ENCODE peak calls at places on chromosomes 2 and 18, in five cellular contexts. J is HepG2; C is effector memory CD4-positive, alpha-beta T cell; P is heart right ventricle; Y is testis. F is an unnamed sample.

GRCh38 chr2:39492095-39492590 is 55.1 kb upstream of the MAP4K3 start:
- DNase-seq in J (peak; percentile 94), C (no peak), P (no peak), Y (no peak), F (peak; percentile 53)

GRCh38 chr2:152661076-152661475 is 56.2 kb downstream of the PRPF40A start:
- DNase-seq in J (peak; percentile 18), C (no peak), P (no peak), Y (no peak), F (no peak)

GRCh38 chr2:171248205-171248662 is 87.5 kb upstream of the TLK1 start:
- DNase-seq in J (no peak), C (no peak), P (no peak), Y (no peak), F (peak; percentile 25)

GRCh38 chr18:6729247-6730091 is at the start of gene ARHGAP28:
- DNase-seq in J (no peak), C (no peak), P (peak; percentile 79), Y (peak; percentile 86), F (peak; percentile 85)

GRCh38 chr2:12169721-12170120 is 423.3 kb downstream of the LPIN1 start:
- DNase-seq in J (no peak), C (no peak), P (peak; percentile 77), Y (peak; percentile 38), F (no peak)

GRCh38 chr18:55287935-55288868 is 299.8 kb downstream of the TCF4 start:
- DNase-seq in J (no peak), C (no peak), P (no peak), Y (no peak), F (no peak)

GRCh38 chr2:11482473-11483031 is 16.6 kb upstream of the E2F6 start:
- DNase-seq in J (no peak), C (no peak), P (no peak), Y (peak; percentile 56), F (no peak)

GRCh38 chr2:215358891-215359575 is 47.2 kb downstream of the ATIC start:
- DNase-seq in J (no peak), C (no peak), P (no peak), Y (no peak), F (no peak)

GRCh38 chr18:40821596-40822243 is 1133.3 kb upstream of the PIK3C3 start:
- DNase-seq in J (no peak), C (no peak), P (no peak), Y (no peak), F (no peak)

GRCh38 chr18:23194969-23195957 is 60.0 kb downstream of the CABLES1 start:
- DNase-seq in J (no peak), C (no peak), P (no peak), Y (no peak), F (no peak)

GRCh38 chr2:169141713-169142352 is 72.5 kb downstream of the DHRS9 start:
- DNase-seq in J (peak; percentile 46), C (peak; percentile 46), P (peak; percentile 51), Y (peak; percentile 80), F (peak; percentile 63)

GRCh38 chr18:12597775-12598174 is 60.1 kb downstream of the SPIRE1 start:
- DNase-seq in J (peak; percentile 84), C (no peak), P (peak; percentile 15), Y (no peak), F (no peak)

GRCh38 chr18:74512321-74513053 is 16.3 kb downstream of the CNDP2 start:
- DNase-seq in J (no peak), C (no peak), P (no peak), Y (peak; percentile 34), F (no peak)

GRCh38 chr2:8138923-8139667 is 542.8 kb upstream of the ID2 start:
- DNase-seq in J (peak; percentile 99), C (no peak), P (no peak), Y (no peak), F (no peak)

GRCh38 chr2:154570501-154570900 is 128.0 kb upstream of the KCNJ3 start:
- DNase-seq in J (no peak), C (no peak), P (no peak), Y (no peak), F (no peak)

GRCh38 chr2:37582371-37582770 is 89.1 kb downstream of the CDC42EP3 start:
- DNase-seq in J (no peak), C (no peak), P (no peak), Y (no peak), F (no peak)

GRCh38 chr2:238881353-238882082 is 33.6 kb downstream of the TWIST2 start:
- DNase-seq in J (no peak), C (no peak), P (no peak), Y (no peak), F (no peak)

GRCh38 chr2:174682578-174683391 is 81.5 kb downstream of the CHRNA1 start:
- DNase-seq in J (no peak), C (peak; percentile 47), P (peak; percentile 78), Y (peak; percentile 75), F (peak; percentile 14)

GRCh38 chr2:182077451-182078142 is 91.9 kb downstream of the PPP1R1C start:
- DNase-seq in J (peak; percentile 79), C (no peak), P (peak; percentile 68), Y (peak; percentile 52), F (peak; percentile 79)

GRCh38 chr2:237408280-237408679 is 5.7 kb downstream of the COL6A3 start:
- DNase-seq in J (no peak), C (no peak), P (peak; percentile 38), Y (peak; percentile 27), F (no peak)
- H3K4me3 ChIP-seq in J (no peak overlapping the region), C (no peak overlapping the region), P (no peak overlapping the region), Y (no peak overlapping the region), F (no peak overlapping the region)

GRCh38 chr2:64637931-64638330 is 15.8 kb downstream of the SERTAD2 start:
- DNase-seq in J (no peak), C (no peak), P (no peak), Y (no peak), F (no peak)

GRCh38 chr2:64634338-64635267 is 19.1 kb downstream of the SERTAD2 start:
- DNase-seq in J (no peak), C (no peak), P (no peak), Y (no peak), F (no peak)

GRCh38 chr2:64638502-64639120 is 15.1 kb downstream of the SERTAD2 start:
- DNase-seq in J (no peak), C (no peak), P (no peak), Y (no peak), F (no peak)

GRCh38 chr2:64636105-64636873 is 17.4 kb downstream of the SERTAD2 start:
- DNase-seq in J (no peak), C (no peak), P (no peak), Y (no peak), F (no peak)

GRCh38 chr2:64637000-64637628 is 16.6 kb downstream of the SERTAD2 start:
- DNase-seq in J (no peak), C (no peak), P (no peak), Y (no peak), F (no peak)
- H3K27ac ChIP-seq in J (no peak overlapping the region), C (no peak overlapping the region), P (no peak overlapping the region), Y (no peak overlapping the region), F (no peak overlapping the region)

GRCh38 chr2:145751155-145751554 is 1231.2 kb upstream of the ZEB2 start:
- DNase-seq in J (no peak), C (no peak), P (no peak), Y (no peak), F (no peak)
- H3K4me3 ChIP-seq in J (no peak overlapping the region), C (no peak overlapping the region), P (no peak overlapping the region), Y (no peak overlapping the region), F (no peak overlapping the region)

DNA sequence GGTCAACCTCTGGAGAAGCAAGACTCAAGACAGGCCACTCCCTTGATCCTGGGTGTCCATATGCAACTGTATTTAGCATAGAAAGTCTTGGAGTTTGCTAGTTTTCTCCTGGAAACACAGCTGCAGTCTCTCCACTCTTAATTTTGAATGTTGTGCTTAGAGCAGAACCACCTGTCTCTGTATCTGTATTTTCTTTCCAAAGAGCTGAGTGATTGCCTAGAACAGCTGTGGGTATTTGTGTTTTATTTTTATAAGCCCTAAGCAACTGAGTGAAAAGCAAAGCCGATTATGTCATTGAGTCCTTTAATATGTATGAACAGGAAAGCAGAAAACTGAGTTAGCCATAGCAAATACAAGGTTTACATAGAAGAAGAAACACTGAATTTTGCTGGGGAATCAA is 64.0 kb upstream of the ADAM23 start:
- DNase-seq in J (no peak), C (no peak), P (no peak), Y (no peak), F (no peak)
- H3K27ac ChIP-seq in J (no peak overlapping the region), C (no peak overlapping the region), P (no peak overlapping the region), Y (no peak overlapping the region), F (no peak overlapping the region)

F was measured in small intestine.